ENCODE peak calls at places on chromosomes 3 and 15, in eight cellular contexts. L, H, T, K, W, D, U and S are unnamed samples.
A peak's percentile ranks its signal among the peaks of the same experiment; 100 is the strongest.

GRCh38 chr3:104149154-104149553 is 1217.6 kb upstream of the ALCAM start:
- DNase-seq in H (no peak), W (no peak), U (no peak), K (peak; percentile 40), T (no peak), D (no peak), L (no peak), S (no peak)

GRCh38 chr3:121989943-121990342 is 32.1 kb downstream of the ILDR1 start:
- DNase-seq in L (no peak), D (no peak), H (no peak), U (no peak), W (no peak), K (peak; percentile 39), T (no peak), S (no peak)

GRCh38 chr3:11331101-11331500 is 58.9 kb downstream of the ATG7 start:
- DNase-seq in K (peak; percentile 38), L (no peak), W (no peak), H (no peak), U (no peak), T (no peak), D (no peak), S (no peak)

GRCh38 chr15:98257290-98257689 is 296.8 kb downstream of the ARRDC4 start:
- DNase-seq in W (no peak), L (no peak), T (no peak), U (no peak), H (no peak), K (no peak), D (no peak), S (no peak)

GRCh38 chr3:21435871-21436270 is 315.1 kb downstream of the ZNF385D start:
- DNase-seq in D (no peak), H (no peak), K (peak; percentile 99), W (no peak), U (peak; percentile 98), T (no peak), L (no peak), S (peak; percentile 98)

GRCh38 chr15:60580650-60581415 is 101.9 kb upstream of the ICE2 start:
- DNase-seq in D (no peak), T (no peak), H (no peak), W (no peak), K (no peak), L (no peak), U (no peak), S (no peak)

GRCh38 chr3:20975221-20975620 is 775.8 kb downstream of the ZNF385D start:
- DNase-seq in T (no peak), W (no peak), D (no peak), U (no peak), K (no peak), L (no peak), H (no peak), S (no peak)

GRCh38 chr3:125120370-125121122 is 64.7 kb upstream of the HEG1 start:
- DNase-seq in U (no peak), W (no peak), T (no peak), D (no peak), K (no peak), H (no peak), L (no peak), S (no peak)

GRCh38 chr15:75307778-75308390 is 25.2 kb downstream of the GOLGA6D start:
- DNase-seq in K (peak; percentile 67), U (no peak), L (no peak), D (no peak), H (no peak), T (no peak), W (no peak), S (no peak)

GRCh38 chr15:52124270-52124878 is 11.8 kb upstream of the BCL2L10 start:
- DNase-seq in D (no peak), W (no peak), U (no peak), K (peak; percentile 79), T (no peak), L (no peak), H (no peak), S (no peak)

GRCh38 chr15:82663186-82663600 is 16.0 kb upstream of the CPEB1 start:
- DNase-seq in H (no peak), W (no peak), T (peak; percentile 36), L (no peak), D (peak; percentile 40), U (peak; percentile 4), K (peak; percentile 48), S (no peak)

GRCh38 chr3:172568713-172569112 is 45.5 kb upstream of the TNFSF10 start:
- DNase-seq in H (no peak), K (no peak), W (no peak), T (no peak), U (no peak), D (no peak), L (no peak), S (no peak)

GRCh38 chr3:189710620-189711388 is 79.6 kb downstream of the TP63 start:
- DNase-seq in K (peak; percentile 95), D (peak; percentile 59), H (no peak), L (no peak), U (peak; percentile 96), W (no peak), T (no peak), S (peak; percentile 90)

GRCh38 chr15:59176653-59177444 is 29.8 kb upstream of the LDHAL6B start:
- DNase-seq in L (no peak), D (no peak), K (no peak), T (no peak), W (no peak), H (no peak), U (no peak), S (no peak)

GRCh38 chr3:128623762-128624176 is 26.8 kb downstream of the RPN1 start:
- DNase-seq in W (no peak), K (no peak), H (no peak), D (no peak), U (peak; percentile 87), T (no peak), L (no peak), S (no peak)

GRCh38 chr3:170062769-170063168 is 25.0 kb downstream of the GPR160 start:
- DNase-seq in L (no peak), H (no peak), D (no peak), W (no peak), U (no peak), T (no peak), K (no peak), S (no peak)

GRCh38 chr15:51223771-51224229 is 114.6 kb downstream of the CYP19A1 start:
- DNase-seq in H (no peak), U (peak; percentile 85), K (peak; percentile 78), L (no peak), D (no peak), W (no peak), T (no peak), S (peak; percentile 22)

GRCh38 chr3:98793971-98794370 is 30.8 kb downstream of the ST3GAL6 start:
- DNase-seq in T (no peak), H (no peak), K (no peak), L (no peak), U (no peak), D (no peak), W (no peak), S (no peak)

GRCh38 chr3:137647179-137647578 is 116.9 kb upstream of the SOX14 start:
- DNase-seq in D (no peak), L (no peak), H (no peak), K (no peak), W (no peak), T (no peak), U (no peak), S (no peak)